ENCODE peak calls at places on chromosomes 16 and 17, in four cellular contexts. E, F, L and N are unnamed samples.

GRCh38 chr16:31421587-31421986 is 6.6 kb downstream of the COX6A2 start:
- DNase-seq in E (no peak), F (no peak), L (no peak), N (peak; percentile 68)

GRCh38 chr17:60256174-60256573 is 106.4 kb downstream of the CA4 start:
- DNase-seq in E (no peak), F (no peak), L (no peak), N (no peak)

GRCh38 chr17:10633738-10634379 is 23.2 kb downstream of the MYH3 start:
- DNase-seq in E (no peak), F (no peak), L (no peak), N (no peak)

GRCh38 chr16:15732416-15732815 is 82.4 kb downstream of the NDE1 start:
- DNase-seq in E (no peak), F (no peak), L (no peak), N (no peak)

GRCh38 chr17:28960256-28961106 is 9.2 kb upstream of the PHF12 start:
- DNase-seq in E (no peak), F (no peak), L (no peak), N (no peak)

GRCh38 chr17:83136931-83137330 is 57.5 kb downstream of the METRNL start:
- DNase-seq in E (no peak), F (no peak), L (no peak), N (no peak)

GRCh38 chr17:66784621-66785364 is 50.1 kb upstream of the CACNG5 start:
- DNase-seq in E (no peak), F (no peak), L (no peak), N (no peak)

GRCh38 chr16:55465077-55465896 is 13.7 kb upstream of the MMP2 start:
- DNase-seq in E (peak; percentile 91), F (peak; percentile 62), L (peak; percentile 92), N (peak; percentile 60)

GRCh38 chr17:68606451-68607307 is 5.5 kb upstream of the FAM20A start:
- DNase-seq in E (no peak), F (no peak), L (no peak), N (no peak)

GRCh38 chr16:15990902-15991301 is 41.5 kb downstream of the ABCC1 start:
- DNase-seq in E (peak; percentile 30), F (no peak), L (peak; percentile 27), N (no peak)

GRCh38 chr16:87131061-87131995 is 185.9 kb downstream of the C16orf95 start:
- DNase-seq in E (no peak), F (no peak), L (no peak), N (no peak)

DNA sequence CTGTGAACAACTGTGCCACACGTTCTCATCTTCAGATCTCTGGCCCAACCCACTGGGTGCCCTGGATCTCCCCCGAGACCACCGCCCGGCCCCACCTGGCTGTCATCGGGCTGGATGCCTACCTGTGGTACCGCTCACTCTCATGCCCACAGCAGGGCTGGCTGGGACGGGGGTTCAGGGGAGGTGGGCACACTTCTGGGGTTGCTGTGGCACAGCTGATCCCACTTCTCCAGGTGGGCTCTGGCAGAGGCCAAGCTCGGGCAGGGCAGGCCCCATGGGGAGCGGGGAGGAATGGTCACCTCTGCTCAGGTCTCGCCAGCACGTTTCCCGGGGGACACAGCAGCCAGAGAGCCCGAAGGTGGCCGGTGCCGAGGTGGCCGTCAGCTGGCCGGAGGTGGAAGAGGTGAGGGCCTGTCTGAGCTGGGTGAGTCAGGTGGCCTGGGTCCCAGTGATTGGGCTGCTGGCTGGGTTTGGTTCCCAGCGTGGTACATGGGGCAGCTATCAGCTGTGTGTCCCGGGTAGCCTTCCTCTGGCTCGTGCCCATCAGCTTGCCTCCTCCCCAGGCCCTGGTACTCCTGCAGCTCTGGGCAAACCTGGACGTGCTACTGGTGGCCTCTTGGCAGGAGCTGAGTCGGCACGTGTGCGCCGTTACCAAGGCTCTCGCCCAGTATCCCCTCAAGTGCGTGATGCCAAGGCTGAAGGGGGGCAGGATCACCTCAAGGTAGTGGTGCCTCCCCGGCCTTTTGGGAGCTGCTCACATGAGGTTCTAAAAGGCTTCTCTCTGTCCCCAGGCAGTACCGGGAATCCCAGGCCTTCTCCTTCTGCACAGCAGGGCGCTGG is 2.3 kb upstream of the MRPS34 start:
- DNase-seq in E (no peak), F (no peak), L (peak; percentile 65), N (no peak)
- H3K36me3 ChIP-seq in E (peaks cover 55% of the 10 kb centered on the region), F (peaks cover 39% of the 10 kb centered on the region), L (peaks cover 53% of the 10 kb centered on the region), N (peaks cover 17% of the 10 kb centered on the region)

DNA sequence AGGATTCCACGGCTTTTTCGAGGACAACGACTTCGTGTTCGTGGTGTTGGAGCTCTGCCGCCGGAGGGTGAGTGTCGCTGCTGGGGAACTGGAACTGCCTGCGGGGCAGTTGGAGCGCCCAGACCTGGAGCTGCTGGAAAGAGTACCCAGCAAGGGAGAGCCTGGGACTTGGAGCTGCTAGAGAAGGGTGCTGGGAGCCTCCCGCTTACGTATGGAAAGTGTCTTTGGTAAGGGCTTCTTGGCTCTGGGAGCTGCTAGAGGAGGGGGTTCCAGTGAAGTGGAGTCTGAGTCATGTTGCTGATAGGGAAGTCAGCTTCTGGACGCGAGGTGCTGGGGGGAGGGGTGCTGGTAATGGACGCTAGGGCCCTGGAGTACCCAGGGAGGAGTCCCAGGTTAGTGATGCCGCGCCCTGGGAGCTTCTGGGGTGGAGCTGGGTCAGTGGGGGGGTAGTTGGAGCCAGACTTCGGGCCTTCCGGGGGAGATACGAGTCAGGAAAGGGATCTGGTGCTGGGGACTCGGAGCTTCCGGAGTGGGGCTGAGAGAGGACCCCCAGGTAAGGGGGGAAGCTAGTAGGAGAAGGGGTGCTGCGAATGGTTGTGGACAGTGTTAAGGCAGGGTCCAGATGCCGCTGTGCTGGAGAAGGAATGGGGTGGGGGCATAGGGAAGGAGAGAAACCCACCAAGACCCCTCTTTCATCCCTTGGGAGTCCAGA is 741 bp downstream of the PLK1 start:
- DNase-seq in E (peak; percentile 89), F (no peak), L (no peak), N (peak; percentile 23)
- H3K36me3 ChIP-seq in E (peaks cover 57% of the 10 kb centered on the region), F (peaks cover 54% of the 10 kb centered on the region), L (peaks cover 42% of the 10 kb centered on the region), N (peaks cover 11% of the 10 kb centered on the region)

GRCh38 chr17:3022197-3022596 is 41.2 kb downstream of the OR1D5 start:
- DNase-seq in E (no peak), F (no peak), L (no peak), N (no peak)

GRCh38 chr17:3017936-3018335 is 45.5 kb downstream of the OR1D5 start:
- DNase-seq in E (no peak), F (no peak), L (peak; percentile 41), N (no peak)

GRCh38 chr17:3024346-3024745 is 39.1 kb downstream of the OR1D5 start:
- DNase-seq in E (no peak), F (no peak), L (no peak), N (no peak)

GRCh38 chr17:3019761-3020160 is 43.6 kb downstream of the OR1D5 start:
- DNase-seq in E (no peak), F (no peak), L (peak; percentile 11), N (no peak)

GRCh38 chr17:3020381-3020780 is 43.0 kb downstream of the OR1D5 start:
- DNase-seq in E (no peak), F (no peak), L (peak; percentile 17), N (no peak)
- H3K36me3 ChIP-seq in E (no peaks in the 10 kb centered on the region), F (no peaks in the 10 kb centered on the region), L (no peaks in the 10 kb centered on the region), N (peaks cover 63% of the 10 kb centered on the region)

GRCh38 chr17:42120161-42121065 is 754 bp downstream of the KAT2A start:
- DNase-seq in E (peak; percentile 83), F (peak; percentile 18), L (no peak), N (no peak)
- H3K36me3 ChIP-seq in E (peaks cover 59% of the 10 kb centered on the region), F (peaks cover 51% of the 10 kb centered on the region), L (peaks cover 45% of the 10 kb centered on the region), N (peaks cover 7% of the 10 kb centered on the region)